ENCODE peak calls at places on chromosomes 13 and 19, in six cellular contexts. One of them, this sample, is unnamed.
A peak's percentile ranks its signal among the peaks of the same experiment; 100 is the strongest.

GRCh38 chr13:49093376-49093775 is 117.7 kb downstream of the FNDC3A start:
- DNase-seq in endodermal cell: no peak
- DNase-seq in RPMI7951: no peak
- DNase-seq in KBM-7: no peak
- DNase-seq in HT1080: no peak
- DNase-seq in activated CD4-positive, alpha-beta T cell treated with anti-CD3 and anti-CD28 coated beads, Interleukin-2, amount 50 U/mL, for 1 hour: no peak
- DNase-seq in this sample: no peak

GRCh38 chr13:112859817-112860190 is 109.2 kb upstream of the MCF2L start:
- DNase-seq in endodermal cell: peak; percentile 40
- DNase-seq in RPMI7951: peak; percentile 52
- DNase-seq in KBM-7: peak; percentile 71
- DNase-seq in HT1080: peak; percentile 50
- DNase-seq in activated CD4-positive, alpha-beta T cell treated with anti-CD3 and anti-CD28 coated beads, Interleukin-2, amount 50 U/mL, for 1 hour: no peak
- DNase-seq in this sample: no peak

GRCh38 chr13:80224468-80224867 is 116.5 kb downstream of the SPRY2 start:
- DNase-seq in endodermal cell: no peak
- DNase-seq in RPMI7951: no peak
- DNase-seq in KBM-7: peak; percentile 29
- DNase-seq in HT1080: peak; percentile 75
- DNase-seq in activated CD4-positive, alpha-beta T cell treated with anti-CD3 and anti-CD28 coated beads, Interleukin-2, amount 50 U/mL, for 1 hour: no peak
- DNase-seq in this sample: no peak

GRCh38 chr13:56558698-56559320 is 581.9 kb upstream of the PRR20A start:
- DNase-seq in endodermal cell: no peak
- DNase-seq in RPMI7951: no peak
- DNase-seq in KBM-7: no peak
- DNase-seq in HT1080: no peak
- DNase-seq in activated CD4-positive, alpha-beta T cell treated with anti-CD3 and anti-CD28 coated beads, Interleukin-2, amount 50 U/mL, for 1 hour: no peak
- DNase-seq in this sample: no peak

GRCh38 chr19:50344661-50345318 is 15.6 kb upstream of the KCNC3 start:
- DNase-seq in endodermal cell: no peak
- DNase-seq in RPMI7951: no peak
- DNase-seq in KBM-7: peak; percentile 26
- DNase-seq in HT1080: no peak
- DNase-seq in activated CD4-positive, alpha-beta T cell treated with anti-CD3 and anti-CD28 coated beads, Interleukin-2, amount 50 U/mL, for 1 hour: no peak
- DNase-seq in this sample: peak; percentile 42

GRCh38 chr19:56083668-56084067 is 37.4 kb downstream of the ZNF787 start:
- DNase-seq in endodermal cell: peak; percentile 65
- DNase-seq in RPMI7951: no peak
- DNase-seq in KBM-7: no peak
- DNase-seq in HT1080: no peak
- DNase-seq in activated CD4-positive, alpha-beta T cell treated with anti-CD3 and anti-CD28 coated beads, Interleukin-2, amount 50 U/mL, for 1 hour: no peak
- DNase-seq in this sample: no peak

GRCh38 chr19:20503536-20503935 is 62.0 kb downstream of the ZNF737 start:
- DNase-seq in endodermal cell: no peak
- DNase-seq in RPMI7951: peak; percentile 86
- DNase-seq in KBM-7: no peak
- DNase-seq in HT1080: no peak
- DNase-seq in activated CD4-positive, alpha-beta T cell treated with anti-CD3 and anti-CD28 coated beads, Interleukin-2, amount 50 U/mL, for 1 hour: no peak
- DNase-seq in this sample: no peak

GRCh38 chr13:76667551-76667950 is 218.7 kb downstream of the KCTD12 start:
- DNase-seq in endodermal cell: no peak
- DNase-seq in RPMI7951: peak; percentile 35
- DNase-seq in KBM-7: peak; percentile 7
- DNase-seq in HT1080: peak; percentile 26
- DNase-seq in activated CD4-positive, alpha-beta T cell treated with anti-CD3 and anti-CD28 coated beads, Interleukin-2, amount 50 U/mL, for 1 hour: no peak
- DNase-seq in this sample: no peak

GRCh38 chr13:96991072-96991471 is 3.2 kb downstream of the OXGR1 start:
- DNase-seq in endodermal cell: no peak
- DNase-seq in RPMI7951: no peak
- DNase-seq in KBM-7: no peak
- DNase-seq in HT1080: no peak
- DNase-seq in activated CD4-positive, alpha-beta T cell treated with anti-CD3 and anti-CD28 coated beads, Interleukin-2, amount 50 U/mL, for 1 hour: no peak
- DNase-seq in this sample: no peak

GRCh38 chr19:3266792-3267469 is 42.5 kb downstream of the CELF5 start:
- DNase-seq in endodermal cell: no peak
- DNase-seq in RPMI7951: no peak
- DNase-seq in KBM-7: no peak
- DNase-seq in HT1080: no peak
- DNase-seq in activated CD4-positive, alpha-beta T cell treated with anti-CD3 and anti-CD28 coated beads, Interleukin-2, amount 50 U/mL, for 1 hour: no peak
- DNase-seq in this sample: no peak

GRCh38 chr13:31369213-31369612 is 169.4 kb downstream of the B3GLCT start:
- DNase-seq in endodermal cell: no peak
- DNase-seq in RPMI7951: no peak
- DNase-seq in KBM-7: no peak
- DNase-seq in HT1080: no peak
- DNase-seq in activated CD4-positive, alpha-beta T cell treated with anti-CD3 and anti-CD28 coated beads, Interleukin-2, amount 50 U/mL, for 1 hour: no peak
- DNase-seq in this sample: no peak

GRCh38 chr13:77811981-77812380 is 106.7 kb downstream of the EDNRB start:
- DNase-seq in endodermal cell: no peak
- DNase-seq in RPMI7951: no peak
- DNase-seq in KBM-7: no peak
- DNase-seq in HT1080: no peak
- DNase-seq in activated CD4-positive, alpha-beta T cell treated with anti-CD3 and anti-CD28 coated beads, Interleukin-2, amount 50 U/mL, for 1 hour: no peak
- DNase-seq in this sample: no peak

GRCh38 chr19:39398297-39398864 is 7.2 kb downstream of the MED29 start:
- DNase-seq in endodermal cell: no peak
- DNase-seq in RPMI7951: peak; percentile 90
- DNase-seq in KBM-7: peak; percentile 76
- DNase-seq in HT1080: peak; percentile 78
- DNase-seq in activated CD4-positive, alpha-beta T cell treated with anti-CD3 and anti-CD28 coated beads, Interleukin-2, amount 50 U/mL, for 1 hour: peak; percentile 51
- DNase-seq in this sample: peak; percentile 89

GRCh38 chr19:49362048-49362925 is at the start of gene TEAD2:
- DNase-seq in endodermal cell: peak; percentile 92
- DNase-seq in RPMI7951: peak; percentile 63
- DNase-seq in KBM-7: no peak
- DNase-seq in HT1080: no peak
- DNase-seq in activated CD4-positive, alpha-beta T cell treated with anti-CD3 and anti-CD28 coated beads, Interleukin-2, amount 50 U/mL, for 1 hour: no peak
- DNase-seq in this sample: peak; percentile 93

GRCh38 chr13:106525865-106526264 is 9.6 kb downstream of the EFNB2 start:
- DNase-seq in endodermal cell: peak; percentile 67
- DNase-seq in RPMI7951: no peak
- DNase-seq in KBM-7: no peak
- DNase-seq in HT1080: no peak
- DNase-seq in activated CD4-positive, alpha-beta T cell treated with anti-CD3 and anti-CD28 coated beads, Interleukin-2, amount 50 U/mL, for 1 hour: no peak
- DNase-seq in this sample: no peak

GRCh38 chr13:29562762-29563161 is 32.7 kb downstream of the SLC7A1 start:
- DNase-seq in endodermal cell: peak; percentile 32
- DNase-seq in RPMI7951: no peak
- DNase-seq in KBM-7: no peak
- DNase-seq in HT1080: no peak
- DNase-seq in activated CD4-positive, alpha-beta T cell treated with anti-CD3 and anti-CD28 coated beads, Interleukin-2, amount 50 U/mL, for 1 hour: no peak
- DNase-seq in this sample: no peak

GRCh38 chr19:40321076-40321475 is 27.1 kb downstream of the C19orf47 start:
- DNase-seq in endodermal cell: no peak
- DNase-seq in RPMI7951: no peak
- DNase-seq in KBM-7: no peak
- DNase-seq in HT1080: no peak
- DNase-seq in activated CD4-positive, alpha-beta T cell treated with anti-CD3 and anti-CD28 coated beads, Interleukin-2, amount 50 U/mL, for 1 hour: no peak
- DNase-seq in this sample: no peak

GRCh38 chr19:18514800-18515682 is 6.8 kb downstream of the ELL start:
- DNase-seq in endodermal cell: no peak
- DNase-seq in RPMI7951: no peak
- DNase-seq in KBM-7: no peak
- DNase-seq in HT1080: peak; percentile 29
- DNase-seq in activated CD4-positive, alpha-beta T cell treated with anti-CD3 and anti-CD28 coated beads, Interleukin-2, amount 50 U/mL, for 1 hour: peak; percentile 34
- DNase-seq in this sample: peak; percentile 75

GRCh38 chr13:44432595-44432994 is 59.0 kb downstream of the SERP2 start:
- DNase-seq in endodermal cell: peak; percentile 53
- DNase-seq in RPMI7951: peak; percentile 43
- DNase-seq in KBM-7: no peak
- DNase-seq in HT1080: peak; percentile 60
- DNase-seq in activated CD4-positive, alpha-beta T cell treated with anti-CD3 and anti-CD28 coated beads, Interleukin-2, amount 50 U/mL, for 1 hour: no peak
- DNase-seq in this sample: no peak

GRCh38 chr19:41144403-41144802 is 30.2 kb downstream of the CYP2F1 start:
- DNase-seq in endodermal cell: peak; percentile 95
- DNase-seq in RPMI7951: peak; percentile 73
- DNase-seq in KBM-7: peak; percentile 87
- DNase-seq in HT1080: peak; percentile 73
- DNase-seq in activated CD4-positive, alpha-beta T cell treated with anti-CD3 and anti-CD28 coated beads, Interleukin-2, amount 50 U/mL, for 1 hour: peak; percentile 91
- DNase-seq in this sample: peak; percentile 88

GRCh38 chr19:2421581-2422306 is 5.6 kb downstream of the TIMM13 start:
- DNase-seq in endodermal cell: peak; percentile 53
- DNase-seq in RPMI7951: no peak
- DNase-seq in KBM-7: no peak
- DNase-seq in HT1080: no peak
- DNase-seq in activated CD4-positive, alpha-beta T cell treated with anti-CD3 and anti-CD28 coated beads, Interleukin-2, amount 50 U/mL, for 1 hour: no peak
- DNase-seq in this sample: no peak

GRCh38 chr13:52454459-52454824 is 836 bp upstream of the CKAP2 start:
- DNase-seq in endodermal cell: peak; percentile 59
- DNase-seq in RPMI7951: peak; percentile 22
- DNase-seq in KBM-7: peak; percentile 73
- DNase-seq in HT1080: peak; percentile 34
- DNase-seq in activated CD4-positive, alpha-beta T cell treated with anti-CD3 and anti-CD28 coated beads, Interleukin-2, amount 50 U/mL, for 1 hour: peak; percentile 11
- DNase-seq in this sample: no peak

GRCh38 chr13:99191900-99192399 is 8.7 kb upstream of the UBAC2 start:
- DNase-seq in endodermal cell: no peak
- DNase-seq in RPMI7951: no peak
- DNase-seq in KBM-7: no peak
- DNase-seq in HT1080: no peak
- DNase-seq in activated CD4-positive, alpha-beta T cell treated with anti-CD3 and anti-CD28 coated beads, Interleukin-2, amount 50 U/mL, for 1 hour: no peak
- DNase-seq in this sample: no peak

GRCh38 chr19:46115396-46116109 is 8.9 kb downstream of the IGFL3 start:
- DNase-seq in endodermal cell: no peak
- DNase-seq in RPMI7951: peak; percentile 89
- DNase-seq in KBM-7: no peak
- DNase-seq in HT1080: peak; percentile 82
- DNase-seq in activated CD4-positive, alpha-beta T cell treated with anti-CD3 and anti-CD28 coated beads, Interleukin-2, amount 50 U/mL, for 1 hour: no peak
- DNase-seq in this sample: no peak

This sample was measured in aorta.